ENCODE peak calls at places on chromosomes 11 and 22, in five cellular contexts. G is stimulated activated effector memory CD8-positive, alpha-beta T cell treated with anti-CD3 and anti-CD28 coated beads, Interleukin-12 subunit alpha, Interleukin-12 subunit beta, amount 100 ng/mL, for 72 hours; U is posterior cingulate gyrus; J is activated CD4-positive, alpha-beta T cell treated with anti-CD3 and anti-CD28 coated beads, Interleukin-2, amount 50 U/mL, for 48 hours; A is NCI-H524. O is an unnamed sample.

GRCh38 chr11:102971766-102972165 is 16.2 kb upstream of the MMP13 start:
- DNase-seq in G (no peak), U (no peak), J (no peak), A (no peak), O (no peak)

GRCh38 chr11:13073119-13073981 is 64.2 kb downstream of the RASSF10 start:
- DNase-seq in G (no peak), U (no peak), J (no peak), A (no peak), O (no peak)

GRCh38 chr22:24086310-24086709 is 75.2 kb downstream of the CABIN1 start:
- DNase-seq in G (no peak), U (no peak), J (no peak), A (no peak), O (no peak)

GRCh38 chr11:35142481-35143207 is 3.7 kb downstream of the CD44 start:
- DNase-seq in G (no peak), U (no peak), J (no peak), A (no peak), O (no peak)

GRCh38 chr11:47324520-47324919 is 28.0 kb downstream of the MYBPC3 start:
- DNase-seq in G (no peak), U (no peak), J (no peak), A (no peak), O (no peak)

GRCh38 chr22:22023581-22024137 is 41.1 kb upstream of the TOP3B start:
- DNase-seq in G (no peak), U (no peak), J (no peak), A (no peak), O (no peak)

GRCh38 chr11:109707411-109707810 is 285.4 kb downstream of the C11orf87 start:
- DNase-seq in G (no peak), U (no peak), J (no peak), A (no peak), O (no peak)

GRCh38 chr11:13348305-13348704 is 70.7 kb downstream of the BMAL1 start:
- DNase-seq in G (no peak), U (no peak), J (no peak), A (no peak), O (no peak)

GRCh38 chr11:134361241-134361640 is 29.5 kb downstream of the GLB1L2 start:
- DNase-seq in G (no peak), U (no peak), J (no peak), A (no peak), O (no peak)

GRCh38 chr22:46149493-46149997 is 781 bp upstream of the PPARA start:
- DNase-seq in G (peak; percentile 70), U (no peak), J (peak; percentile 28), A (peak; percentile 66), O (peak; percentile 73)

GRCh38 chr22:43263645-43264514 is 76.9 kb upstream of the TTLL12 start:
- DNase-seq in G (peak; percentile 91), U (no peak), J (peak; percentile 79), A (peak; percentile 11), O (no peak)

GRCh38 chr11:44421090-44421675 is 111.2 kb upstream of the ALX4 start:
- DNase-seq in G (no peak), U (no peak), J (no peak), A (peak; percentile 46), O (no peak)

GRCh38 chr11:12884751-12885318 is 124.3 kb upstream of the RASSF10 start:
- DNase-seq in G (no peak), U (no peak), J (no peak), A (no peak), O (no peak)

GRCh38 chr11:76251576-76251975 is 45.3 kb upstream of the WNT11 start:
- DNase-seq in G (no peak), U (no peak), J (no peak), A (no peak), O (no peak)

GRCh38 chr11:94519478-94520084 is 7.3 kb downstream of the C11orf97 start:
- DNase-seq in G (no peak), U (no peak), J (no peak), A (no peak), O (no peak)

GRCh38 chr22:46972901-46973831 is 210.7 kb downstream of the TBC1D22A start:
- DNase-seq in G (no peak), U (no peak), J (no peak), A (no peak), O (no peak)

O was measured in dorsolateral prefrontal cortex.